ENCODE peak calls at places on chromosomes 16 and 17, in nine cellular contexts. Y is tibial nerve, F is AG04450, O is brain microvascular endothelial cell, I is HFF-Myc, U is astrocyte of the spinal cord, K is cardiac fibroblast, X is PC-9, R is body of pancreas. B is an unnamed sample.

GRCh38 chr17:36602924-36603384 is 1.6 kb downstream of the MRM1 start:
- DNase-seq in X (peak), F (peak), O (peak), K (peak), U (peak), Y (peak), I (peak), R (peak), B (peak)

GRCh38 chr17:45687594-45687993 is 96.5 kb upstream of the CRHR1 start:
- DNase-seq in X (no peak), R (no peak), I (no peak), Y (no peak), O (no peak), U (no peak), F (no peak), K (no peak), B (no peak)

GRCh38 chr17:58630883-58631522 is 60.8 kb downstream of the TEX14 start:
- DNase-seq in K (no peak), I (no peak), U (no peak), O (peak), F (no peak), Y (no peak), R (peak), X (peak), B (no peak)

GRCh38 chr17:16935241-16935663 is 36.7 kb downstream of the TNFRSF13B start:
- DNase-seq in Y (no peak), R (no peak), O (no peak), U (no peak), K (no peak), F (no peak), X (no peak), I (no peak), B (no peak)

GRCh38 chr16:27446721-27447120 is 44.7 kb downstream of the IL21R start:
- DNase-seq in F (no peak), O (no peak), U (no peak), Y (no peak), I (no peak), X (no peak), K (no peak), R (no peak), B (no peak)

GRCh38 chr17:77506371-77506991 is 365.7 kb downstream of the SEC14L1 start:
- DNase-seq in Y (no peak), R (no peak), F (no peak), K (no peak), U (no peak), X (no peak), I (no peak), O (no peak), B (no peak)

GRCh38 chr16:67396159-67396774 is 3.0 kb upstream of the TPPP3 start:
- DNase-seq in I (peak), X (peak), F (no peak), Y (peak), R (peak), K (peak), U (peak), O (peak), B (no peak)

GRCh38 chr16:67284699-67285646 is 5.6 kb downstream of the PLEKHG4 start:
- DNase-seq in X (peak), O (no peak), F (no peak), Y (no peak), U (peak), I (no peak), K (peak), R (peak), B (no peak)

GRCh38 chr16:27363246-27363632 is 38.7 kb upstream of the IL21R start:
- DNase-seq in U (no peak), X (no peak), O (no peak), F (no peak), Y (no peak), K (no peak), R (no peak), I (no peak), B (no peak)

GRCh38 chr16:46970089-46970488 is 3.4 kb downstream of the DNAJA2 start:
- DNase-seq in Y (no peak), F (no peak), I (no peak), X (no peak), O (no peak), R (peak), K (no peak), U (no peak), B (no peak)

GRCh38 chr17:50908860-50909764 is 43.0 kb upstream of the TOB1 start:
- DNase-seq in K (no peak), R (peak), U (peak), F (no peak), O (no peak), I (no peak), Y (peak), X (no peak), B (no peak)

GRCh38 chr16:640614-641013 is 1.0 kb upstream of the MCRIP2 start:
- DNase-seq in K (no peak), Y (no peak), F (no peak), X (no peak), I (no peak), O (no peak), R (no peak), U (no peak), B (no peak)
- H3K4me3 ChIP-seq in K (no peak), Y (peak), F (peak), X (no peak), I (peak), O (no peak), R (no peak), U (no peak), B (peak)

DNA sequence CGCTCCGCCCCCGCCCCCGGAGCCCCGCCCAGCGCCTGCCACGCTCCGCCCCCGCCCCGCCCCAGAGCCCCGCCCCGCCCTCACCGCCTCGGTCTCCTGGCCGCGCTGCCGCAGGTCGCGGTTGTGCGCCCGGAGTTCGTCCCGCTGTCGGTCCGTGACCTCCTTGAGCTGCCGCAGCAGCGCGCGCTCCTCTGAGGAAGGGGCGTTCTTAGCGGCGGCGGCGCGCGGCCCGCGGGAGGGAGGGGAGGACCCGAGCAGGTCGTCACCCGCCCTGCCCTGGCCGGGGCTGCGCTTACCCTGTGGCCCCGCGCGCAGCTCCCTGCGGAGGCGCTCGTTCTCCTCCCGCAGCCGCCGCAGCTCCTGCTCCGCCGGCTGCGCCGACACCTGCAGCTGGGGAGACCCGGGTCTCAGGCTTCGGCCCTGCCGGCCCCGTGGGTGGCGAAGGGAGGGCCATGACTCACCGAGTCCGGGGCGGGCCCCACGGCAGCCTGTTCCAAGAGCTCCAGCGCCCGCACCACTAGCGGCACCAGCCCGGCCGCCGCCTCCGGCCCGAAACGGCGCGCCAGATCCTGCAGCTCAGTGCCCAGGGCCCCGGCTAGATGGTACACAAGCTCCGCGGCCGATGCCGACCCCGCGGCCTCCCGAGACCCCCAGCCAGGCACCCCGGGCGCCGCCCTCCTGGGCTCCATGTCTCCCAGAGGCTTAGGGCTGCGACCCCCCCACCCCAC is 386 bp downstream of the RILP start:
- DNase-seq in F (peak), U (peak), O (peak), X (peak), R (peak), K (peak), Y (peak), I (no peak), B (peak)
- TF ChIP-seq CTCF in F (no peak), U (no peak), O (no peak), X (no peak), R (peak), K (no peak), Y (no peak), I (no peak), B (no peak)

DNA sequence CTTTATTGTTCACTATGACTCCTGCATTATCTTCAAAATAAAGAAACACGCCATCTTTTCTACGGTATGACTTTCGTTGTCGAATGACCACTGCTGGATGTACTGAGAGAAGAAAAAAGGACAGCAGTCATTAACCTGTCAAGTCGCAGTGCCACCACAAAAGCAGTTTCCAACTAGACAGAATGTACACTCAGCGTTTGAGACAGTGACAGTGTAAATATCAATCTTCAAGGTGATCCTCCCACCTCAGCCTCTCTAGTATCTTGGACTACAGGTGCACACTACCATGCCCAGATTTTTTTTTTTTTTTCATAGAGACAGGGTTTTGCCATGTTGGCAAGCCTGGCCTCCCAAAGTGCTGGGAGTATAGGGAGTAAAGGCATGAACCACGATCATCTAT is 3.1 kb downstream of the RPL23 start:
- DNase-seq in K (no peak), X (no peak), I (no peak), F (no peak), U (no peak), O (no peak), R (no peak), Y (no peak), B (no peak)
- H3K4me3 ChIP-seq in K (peak), X (peak), I (peak), F (peak), U (no peak), O (peak), R (no peak), Y (no peak), B (no peak)

GRCh38 chr16:25111403-25112166 is at the start of gene LCMT1:
- DNase-seq in K (peak), U (peak), F (peak), I (peak), O (peak), Y (peak), X (peak), R (peak), B (peak)
- TF ChIP-seq CTCF in K (no peak), U (no peak), F (no peak), I (no peak), O (no peak), Y (no peak), X (no peak), R (no peak), B (no peak)

GRCh38 chr16:20866161-20866772 is 33.9 kb downstream of the DCUN1D3 start:
- DNase-seq in K (peak), X (peak), I (peak), Y (no peak), F (no peak), U (peak), O (peak), R (peak), B (no peak)
- H3K4me3 ChIP-seq in K (no peak), X (peak), I (no peak), Y (no peak), F (no peak), U (no peak), O (no peak), R (no peak), B (no peak)

GRCh38 chr16:21501869-21502667 is 97.3 kb upstream of the METTL9 start:
- DNase-seq in R (peak), O (peak), Y (peak), U (peak), I (peak), F (peak), X (peak), K (peak), B (peak)
- TF ChIP-seq CTCF in R (no peak), O (no peak), Y (no peak), U (no peak), I (no peak), F (no peak), X (no peak), K (no peak), B (no peak)

GRCh38 chr16:50066482-50067289 is 916 bp downstream of the HEATR3 start:
- DNase-seq in F (no peak), Y (no peak), R (no peak), X (no peak), I (no peak), U (no peak), K (no peak), O (no peak), B (no peak)

GRCh38 chr16:50065624-50066481 is at the start of gene HEATR3:
- DNase-seq in O (peak), Y (peak), K (peak), U (peak), R (peak), I (peak), F (peak), X (peak), B (peak)

GRCh38 chr16:50068550-50068949 is 2.8 kb downstream of the HEATR3 start:
- DNase-seq in U (peak), I (no peak), R (no peak), Y (no peak), O (peak), K (peak), F (peak), X (no peak), B (no peak)

GRCh38 chr16:50067290-50067853 is 1.6 kb downstream of the HEATR3 start:
- DNase-seq in X (peak), Y (peak), I (peak), K (peak), R (no peak), O (peak), F (peak), U (peak), B (peak)

GRCh38 chr16:50065241-50065623 is 538 bp upstream of the HEATR3 start:
- DNase-seq in R (no peak), F (no peak), U (no peak), K (no peak), X (no peak), Y (no peak), I (no peak), O (no peak), B (no peak)
- H3K4me3 ChIP-seq in R (no peak), F (peak), U (peak), K (peak), X (peak), Y (peak), I (peak), O (peak), B (peak)

GRCh38 chr17:82821554-82821953 is 18.3 kb downstream of the ZNF750 start:
- DNase-seq in O (no peak), I (no peak), F (no peak), X (no peak), Y (no peak), U (no peak), R (no peak), K (no peak), B (no peak)

GRCh38 chr17:82820278-82821251 is 19.3 kb downstream of the ZNF750 start:
- DNase-seq in K (no peak), F (no peak), U (no peak), R (no peak), O (no peak), X (no peak), Y (no peak), I (no peak), B (no peak)

GRCh38 chr17:82825540-82826124 is 14.2 kb downstream of the ZNF750 start:
- DNase-seq in O (no peak), R (no peak), U (no peak), K (no peak), I (no peak), F (no peak), X (no peak), Y (no peak), B (no peak)

GRCh38 chr17:82822281-82822680 is 17.5 kb downstream of the ZNF750 start:
- DNase-seq in F (no peak), O (no peak), K (no peak), I (no peak), U (no peak), X (no peak), R (no peak), Y (no peak), B (no peak)

DNA sequence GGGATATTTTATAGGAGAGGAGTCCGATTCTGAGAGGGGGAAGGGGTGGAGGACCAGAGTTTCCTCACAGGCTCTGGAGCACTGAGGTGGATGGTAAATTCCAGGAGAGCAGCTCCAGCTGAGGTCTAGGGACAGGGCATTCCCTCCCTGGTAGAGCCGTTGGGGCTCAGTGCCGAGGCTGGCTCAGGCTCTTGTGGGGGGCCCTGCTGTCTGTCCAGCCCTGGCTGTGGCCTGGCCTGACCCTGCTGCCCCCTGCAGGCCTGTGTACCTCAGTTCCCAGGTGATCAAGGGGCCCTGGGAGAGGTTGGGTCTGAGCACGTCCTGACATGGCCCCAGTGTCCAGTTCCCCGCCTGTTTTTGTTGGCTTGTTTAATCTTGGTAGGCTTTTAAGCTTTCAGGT is 16.8 kb downstream of the ZNF750 start:
- DNase-seq in F (no peak), Y (no peak), K (no peak), X (no peak), R (no peak), O (no peak), U (no peak), I (no peak), B (no peak)
- TF ChIP-seq CTCF in F (no peak), Y (no peak), K (peak), X (no peak), R (no peak), O (peak), U (peak), I (peak), B (peak)